ENCODE peak calls at places on chromosome 2, in eight cellular contexts. K is A549, F is K562, P is endothelial cell of umbilical vein, I is GM12878, A is HCT116, X is H1, S is HepG2. R is an unnamed sample.

GRCh38 chr2:96163768-96164429 is 18.7 kb upstream of the DUSP2 start:
- DNase-seq in K (no peak), F (no peak), P (no peak), I (peak), A (no peak), X (no peak), S (no peak), R (peak)

GRCh38 chr2:54454922-54455583 is 1.1 kb upstream of the SPTBN1 start:
- DNase-seq in K (no peak), F (no peak), P (peak), I (no peak), A (no peak), X (no peak), S (peak), R (no peak)

GRCh38 chr2:236109473-236109872 is 58.7 kb downstream of the GBX2 start:
- DNase-seq in K (no peak), F (no peak), P (no peak), I (no peak), A (no peak), X (no peak), S (no peak), R (no peak)

GRCh38 chr2:56130463-56131070 is 53.2 kb upstream of the CCDC85A start:
- DNase-seq in K (peak), F (peak), P (peak), I (no peak), A (peak), X (no peak), S (no peak), R (peak)

GRCh38 chr2:201467666-201468065 is 16.1 kb downstream of the STRADB start:
- DNase-seq in K (no peak), F (no peak), P (no peak), I (no peak), A (no peak), X (no peak), S (no peak), R (no peak)

GRCh38 chr2:2855297-2855696 is 522.3 kb downstream of the EIPR1 start:
- DNase-seq in K (no peak), F (no peak), P (no peak), I (no peak), A (no peak), X (no peak), S (no peak), R (no peak)

GRCh38 chr2:13858626-13859025 is 773.9 kb upstream of the LRATD1 start:
- DNase-seq in K (no peak), F (no peak), P (no peak), I (peak), A (no peak), X (no peak), S (no peak), R (no peak)

GRCh38 chr2:46239847-46240181 is 57.4 kb upstream of the EPAS1 start:
- DNase-seq in K (no peak), F (no peak), P (no peak), I (peak), A (no peak), X (no peak), S (no peak), R (no peak)

GRCh38 chr2:138470941-138471340 is 30.6 kb upstream of the SPOPL start:
- DNase-seq in K (no peak), F (no peak), P (no peak), I (no peak), A (no peak), X (no peak), S (no peak), R (no peak)

GRCh38 chr2:37637122-37637875 is 34.1 kb downstream of the CDC42EP3 start:
- DNase-seq in K (no peak), F (no peak), P (no peak), I (no peak), A (no peak), X (no peak), S (no peak), R (peak)
- TF ChIP-seq MAX in K (no peak), F (no peak), P (no peak), I (no peak), A (no peak), X (no peak), S (no peak), R (no peak)

GRCh38 chr2:20051518-20052228 is at the start of gene LAPTM4A:
- DNase-seq in K (peak), F (peak), P (peak), I (peak), A (peak), X (peak), S (peak), R (peak)
- TF ChIP-seq POLR2A in K (peak), F (peak), P (peak), I (peak), A (peak), X (peak), S (peak), R (peak)

DNA sequence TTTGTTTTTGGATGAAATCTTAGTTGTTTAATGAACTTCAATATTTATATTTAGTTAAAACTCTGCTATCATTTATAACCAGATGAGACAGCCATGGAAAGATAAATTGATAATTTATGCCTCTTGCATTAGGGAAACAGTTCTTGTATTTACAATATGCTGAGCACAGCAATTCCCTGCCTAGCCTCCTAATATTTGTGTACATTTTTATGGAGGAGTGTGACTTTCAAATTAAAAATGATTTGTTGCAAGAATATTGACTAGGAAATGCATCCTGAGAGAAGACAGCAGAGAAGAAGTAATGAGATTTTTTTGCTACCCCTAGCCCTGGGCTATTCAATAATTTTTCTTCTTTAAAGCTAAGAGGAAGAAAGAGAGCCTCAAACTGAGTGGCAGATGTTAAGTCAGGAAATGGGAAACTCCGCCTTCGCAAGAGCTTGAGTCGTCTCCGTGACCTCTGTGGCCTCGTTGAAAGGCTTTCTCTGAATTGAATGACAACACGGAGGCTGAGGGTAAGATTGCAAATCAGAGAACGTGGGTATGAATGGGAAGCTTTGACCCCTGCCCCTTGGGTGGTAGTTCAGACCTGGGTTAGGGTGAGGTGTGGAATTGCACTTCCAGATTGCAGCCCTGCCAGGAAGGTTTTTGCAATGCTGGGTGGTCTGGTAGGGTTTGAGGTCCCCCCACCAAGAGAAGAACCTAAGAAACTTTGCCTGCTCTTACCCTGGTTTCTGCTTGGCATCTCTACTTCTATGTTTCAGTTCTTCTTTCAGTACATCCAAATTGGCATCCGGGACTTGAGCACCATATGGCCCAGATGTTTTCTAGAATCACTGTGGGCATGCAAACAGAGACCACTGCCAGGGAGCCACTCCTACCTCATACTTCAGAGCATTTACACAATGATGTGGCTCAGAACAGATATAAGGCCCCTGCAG is 210.3 kb upstream of the RBMS1 start:
- DNase-seq in K (no peak), F (no peak), P (no peak), I (peak), A (no peak), X (no peak), S (no peak), R (peak)
- TF ChIP-seq MAX in K (no peak), F (no peak), P (no peak), I (no peak), A (no peak), X (no peak), S (no peak), R (peak)

GRCh38 chr2:219595250-219595649 is 2.4 kb upstream of the STK11IP start:
- DNase-seq in K (no peak), F (peak), P (no peak), I (no peak), A (no peak), X (no peak), S (peak), R (no peak)
- TF ChIP-seq POLR2A in K (no peak), F (peak), P (no peak), I (no peak), A (no peak), X (no peak), S (no peak), R (no peak)

GRCh38 chr2:23287250-23287704 is 97.7 kb upstream of the KLHL29 start:
- DNase-seq in K (no peak), F (no peak), P (no peak), I (no peak), A (no peak), X (no peak), S (no peak), R (no peak)
- TF ChIP-seq MAX in K (no peak), F (no peak), P (no peak), I (no peak), A (no peak), X (no peak), S (no peak), R (no peak)

GRCh38 chr2:191043438-191043837 is 29.5 kb upstream of the STAT1 start:
- DNase-seq in K (no peak), F (no peak), P (no peak), I (no peak), A (no peak), X (no peak), S (no peak), R (no peak)
- TF ChIP-seq POLR2A in K (no peak), F (no peak), P (no peak), I (no peak), A (no peak), X (no peak), S (no peak), R (no peak)

DNA sequence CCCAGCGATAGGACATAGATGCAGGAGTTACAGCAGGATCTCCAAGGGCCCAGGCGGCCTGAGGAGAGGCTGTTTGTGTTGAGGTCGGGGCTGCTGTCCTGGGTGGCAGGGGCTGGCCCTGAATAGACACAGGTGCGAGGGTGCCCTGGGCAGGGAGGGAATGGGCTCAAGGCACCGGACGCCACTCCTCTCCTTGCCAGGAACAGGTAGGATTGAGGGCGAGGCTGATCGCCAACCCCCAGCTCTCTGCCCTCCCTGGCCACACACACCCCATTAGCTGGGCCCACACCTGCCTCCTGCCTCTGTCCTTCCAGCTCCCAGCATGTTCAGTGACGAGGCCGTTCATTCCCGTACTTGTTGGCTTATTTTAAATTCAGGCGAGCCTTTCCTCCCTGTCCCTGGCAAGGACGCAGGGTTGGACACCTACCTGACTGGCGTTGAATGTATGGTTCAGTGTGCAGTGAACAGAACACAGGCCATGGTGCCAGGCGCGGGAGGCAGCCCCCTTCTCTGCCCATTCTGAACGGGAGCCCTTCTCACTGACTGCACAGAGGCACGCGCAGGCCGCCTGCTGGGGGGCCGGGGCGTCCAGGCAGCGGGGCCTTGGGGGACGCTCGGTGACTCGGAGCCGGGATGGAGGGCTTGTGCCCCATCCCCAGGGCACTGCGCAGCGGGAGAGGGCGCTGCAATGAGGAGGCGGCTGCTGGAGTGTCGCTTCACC is 41.3 kb upstream of the SNED1 start:
- DNase-seq in K (no peak), F (no peak), P (no peak), I (no peak), A (no peak), X (no peak), S (no peak), R (no peak)
- TF ChIP-seq MAX in K (no peak), F (no peak), P (no peak), I (no peak), A (no peak), X (no peak), S (no peak), R (no peak)

GRCh38 chr2:238847841-238848565 is at the start of gene TWIST2:
- DNase-seq in K (peak), F (no peak), P (peak), I (no peak), A (no peak), X (no peak), S (no peak), R (peak)
- TF ChIP-seq POLR2A in K (peak), F (no peak), P (no peak), I (no peak), A (no peak), X (no peak), S (no peak), R (no peak)

DNA sequence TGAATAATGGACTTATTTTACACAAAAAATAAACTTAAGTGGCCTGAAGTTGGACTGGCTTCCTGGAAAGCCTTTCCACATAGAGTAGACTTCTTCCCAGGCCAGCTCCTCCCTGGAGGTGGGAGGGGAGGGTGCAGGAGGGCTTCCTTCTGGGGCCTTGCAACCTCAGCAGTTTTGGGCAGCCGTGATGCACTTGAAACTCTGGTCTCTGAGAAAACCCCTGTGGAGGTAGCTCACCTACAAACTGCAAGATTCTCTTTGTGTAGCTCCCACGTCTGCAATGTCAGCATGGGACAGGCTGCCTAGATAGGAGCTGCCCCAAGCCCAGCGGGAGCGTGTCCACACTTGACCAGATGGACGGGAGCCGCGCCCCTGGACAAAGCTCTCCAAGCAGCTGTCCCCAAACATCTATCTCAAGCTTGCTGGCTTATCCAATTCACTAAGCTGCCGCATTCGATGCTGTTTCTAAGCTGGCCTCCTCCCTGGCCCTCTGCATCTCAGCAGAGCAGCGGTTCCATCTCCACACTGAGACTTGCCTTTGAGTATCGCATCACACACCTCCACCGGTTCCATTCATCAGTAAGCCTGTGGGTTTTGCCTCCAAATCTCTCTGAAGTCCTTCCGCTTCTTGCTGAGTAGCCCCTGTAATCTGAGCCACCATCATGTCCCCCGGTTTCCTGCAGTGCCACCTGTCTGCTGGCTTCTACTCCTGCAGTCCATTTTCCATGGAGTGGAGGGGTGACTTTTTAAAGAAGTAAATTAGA is 1.6 kb upstream of the LPIN1 start:
- DNase-seq in K (peak), F (peak), P (peak), I (no peak), A (peak), X (no peak), S (peak), R (peak)
- TF ChIP-seq MAX in K (no peak), F (no peak), P (no peak), I (no peak), A (no peak), X (peak), S (peak), R (no peak)

DNA sequence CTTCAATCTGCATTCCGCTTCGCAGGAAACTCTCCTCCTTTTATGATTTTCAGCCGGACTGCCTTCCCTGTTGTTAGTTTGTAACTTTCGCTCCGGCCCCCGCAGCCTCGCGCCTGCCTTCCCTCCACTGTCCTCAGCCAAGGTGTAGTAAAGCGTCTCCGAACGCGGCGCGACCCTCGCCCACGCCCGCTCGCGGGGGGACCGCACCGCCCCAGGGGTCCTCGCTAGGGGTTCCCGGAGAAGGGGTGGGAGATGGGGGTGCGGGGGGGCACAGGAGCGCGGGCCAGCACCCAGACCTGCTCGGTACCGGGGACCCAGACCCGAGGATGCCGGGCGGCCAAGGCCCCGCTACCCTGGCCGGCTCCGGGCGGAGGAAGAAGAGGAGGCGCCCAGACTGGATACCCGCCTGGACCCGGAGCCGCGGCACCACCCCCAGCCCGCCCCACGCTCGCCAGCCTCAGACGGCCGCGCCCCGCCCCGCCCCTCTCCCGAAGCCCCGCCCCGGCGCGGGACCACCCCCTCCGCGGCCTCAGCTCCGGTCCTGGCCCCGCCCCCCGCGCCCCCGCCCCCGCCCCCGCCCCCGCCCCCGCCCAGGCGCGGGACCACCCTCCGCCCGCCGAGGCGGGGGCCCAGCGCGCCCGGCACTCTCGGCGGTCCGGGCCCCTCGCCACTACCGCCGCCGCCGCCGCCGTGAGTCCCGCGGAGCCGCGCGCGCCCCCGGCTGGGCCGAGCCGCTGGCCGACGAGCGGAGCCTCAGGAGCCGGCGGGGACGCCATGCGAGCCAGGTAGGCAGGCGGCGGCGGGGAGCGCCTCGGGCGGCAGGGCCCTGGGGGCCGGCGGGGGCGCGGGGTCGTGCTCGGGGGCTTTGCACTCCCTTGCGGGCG is at the start of gene SH3BP4:
- DNase-seq in K (peak), F (peak), P (peak), I (no peak), A (no peak), X (no peak), S (peak), R (no peak)
- TF ChIP-seq POLR2A in K (no peak), F (no peak), P (peak), I (no peak), A (no peak), X (peak), S (peak), R (no peak)

R was measured in NB4.